ENCODE peak calls at places on chromosomes 11 and 22, in six cellular contexts. Q is right cardiac atrium, K is spleen, J is colonic mucosa, X is BJ, C is thoracic aorta. P is an unnamed sample.

GRCh38 chr11:70694371-70694770 is 296.0 kb downstream of the CTTN start:
- DNase-seq in K (peak), X (no peak), Q (peak), C (no peak), J (no peak), P (no peak)

GRCh38 chr22:36737776-36738175 is 34.2 kb upstream of the CACNG2 start:
- DNase-seq in J (peak), Q (peak), X (no peak), K (peak), C (no peak), P (no peak)

GRCh38 chr22:43561421-43562178 is 149.8 kb downstream of the MPPED1 start:
- DNase-seq in X (no peak), Q (no peak), C (no peak), K (no peak), J (no peak), P (no peak)

GRCh38 chr11:2207773-2208621 is 36.4 kb upstream of the TH start:
- DNase-seq in Q (no peak), J (peak), K (peak), X (no peak), C (no peak), P (no peak)

GRCh38 chr11:12433571-12434061 is 56.2 kb downstream of the PARVA start:
- DNase-seq in X (peak), K (no peak), C (no peak), Q (no peak), J (no peak), P (peak)

GRCh38 chr11:44621140-44621681 is 55.7 kb downstream of the CD82 start:
- DNase-seq in C (peak), Q (peak), X (no peak), J (peak), K (peak), P (no peak)

GRCh38 chr11:3684129-3684685 is 13.0 kb upstream of the CHRNA10 start:
- DNase-seq in J (no peak), K (no peak), Q (no peak), X (no peak), C (no peak), P (no peak)

GRCh38 chr11:80034801-80035200 is 594.0 kb upstream of the TENM4 start:
- DNase-seq in K (no peak), J (no peak), Q (no peak), C (no peak), X (no peak), P (no peak)

GRCh38 chr22:38031491-38031890 is 25.7 kb upstream of the PICK1 start:
- DNase-seq in K (no peak), C (no peak), X (no peak), Q (peak), J (no peak), P (no peak)

GRCh38 chr11:46298699-46299424 is 21.4 kb downstream of the CREB3L1 start:
- DNase-seq in X (peak), Q (no peak), J (no peak), C (no peak), K (no peak), P (no peak)

GRCh38 chr11:77510095-77510494 is 36.2 kb upstream of the PAK1 start:
- DNase-seq in J (no peak), Q (no peak), X (no peak), C (no peak), K (no peak), P (no peak)

GRCh38 chr11:85827768-85828639 is 17.1 kb upstream of the SYTL2 start:
- DNase-seq in Q (no peak), C (no peak), J (no peak), X (peak), K (no peak), P (peak)

GRCh38 chr22:18085188-18085587 is 7.4 kb downstream of the PEX26 start:
- DNase-seq in Q (no peak), J (peak), C (no peak), K (no peak), X (no peak), P (no peak)

GRCh38 chr11:128324531-128325141 is 262.7 kb downstream of the ETS1 start:
- DNase-seq in C (no peak), X (no peak), J (no peak), K (peak), Q (no peak), P (no peak)

GRCh38 chr11:61152816-61153592 is 8.2 kb downstream of the VPS37C start:
- DNase-seq in J (no peak), K (peak), C (no peak), Q (no peak), X (peak), P (no peak)

GRCh38 chr11:102317768-102318103 is 452 bp downstream of the BIRC3 start:
- DNase-seq in C (no peak), Q (no peak), X (no peak), J (no peak), K (no peak), P (no peak)

GRCh38 chr11:12706531-12707499 is 32.6 kb downstream of the TEAD1 start:
- DNase-seq in C (no peak), K (no peak), J (peak), X (no peak), Q (peak), P (no peak)

GRCh38 chr22:37259540-37260029 is 15.5 kb upstream of the RAC2 start:
- DNase-seq in J (no peak), Q (no peak), X (no peak), C (no peak), K (peak), P (no peak)

GRCh38 chr11:20213790-20214189 is 53.5 kb upstream of the DBX1 start:
- DNase-seq in J (no peak), X (no peak), Q (no peak), C (no peak), K (no peak), P (no peak)

GRCh38 chr11:19551454-19551853 is 161.2 kb upstream of the NAV2 start:
- DNase-seq in K (no peak), Q (no peak), J (no peak), C (no peak), X (no peak), P (no peak)

GRCh38 chr11:10197091-10197490 is 96.9 kb downstream of the SBF2 start:
- DNase-seq in K (no peak), Q (no peak), J (no peak), C (no peak), X (peak), P (no peak)

GRCh38 chr11:75786101-75786736 is 17.6 kb downstream of the DGAT2 start:
- DNase-seq in J (peak), X (no peak), Q (no peak), C (no peak), K (peak), P (no peak)

GRCh38 chr11:130178992-130179391 is 19.4 kb downstream of the ST14 start:
- DNase-seq in X (no peak), C (no peak), Q (no peak), J (no peak), K (no peak), P (no peak)

GRCh38 chr11:61148016-61148640 is 13.1 kb downstream of the VPS37C start:
- DNase-seq in J (no peak), C (no peak), K (peak), Q (no peak), X (no peak), P (no peak)

GRCh38 chr11:14259870-14260269 is 99.1 kb downstream of the RRAS2 start:
- DNase-seq in C (no peak), Q (no peak), J (peak), X (no peak), K (no peak), P (no peak)

GRCh38 chr11:8237453-8237852 is 26.2 kb downstream of the LMO1 start:
- DNase-seq in C (no peak), X (no peak), J (no peak), K (peak), Q (no peak), P (no peak)

GRCh38 chr11:13287026-13287425 is 9.4 kb downstream of the BMAL1 start:
- DNase-seq in K (no peak), Q (no peak), C (no peak), J (no peak), X (no peak), P (no peak)

GRCh38 chr11:8263769-8264410 is at the start of gene LMO1:
- DNase-seq in Q (peak), C (peak), J (peak), K (peak), X (no peak), P (peak)

GRCh38 chr11:12786891-12787290 is 112.7 kb downstream of the TEAD1 start:
- DNase-seq in K (no peak), Q (no peak), J (no peak), X (no peak), C (no peak), P (no peak)

GRCh38 chr11:66216911-66217310 is 51.5 kb upstream of the RAB1B start:
- DNase-seq in K (no peak), Q (no peak), J (no peak), C (no peak), X (no peak), P (no peak)

GRCh38 chr11:34234086-34234740 is 123.6 kb downstream of the ABTB2 start:
- DNase-seq in X (no peak), K (no peak), J (peak), C (no peak), Q (peak), P (no peak)

GRCh38 chr22:46614070-46614931 is 5.9 kb upstream of the GRAMD4 start:
- DNase-seq in Q (peak), J (no peak), C (no peak), K (peak), X (no peak), P (no peak)
- H3K4me3 ChIP-seq in Q (no peak), J (peak), C (peak), K (peak), X (no peak), P (no peak)

GRCh38 chr11:68003846-68004550 is at the start of gene UNC93B1:
- DNase-seq in Q (peak), C (peak), J (peak), K (peak), X (no peak), P (no peak)

GRCh38 chr11:67999704-68000103 is 4.2 kb downstream of the UNC93B1 start:
- DNase-seq in K (no peak), Q (peak), C (no peak), J (no peak), X (no peak), P (no peak)

GRCh38 chr11:68002943-68003845 is 703 bp downstream of the UNC93B1 start:
- DNase-seq in X (no peak), K (peak), C (no peak), Q (peak), J (peak), P (no peak)

GRCh38 chr11:68004551-68005335 is 846 bp upstream of the UNC93B1 start:
- DNase-seq in Q (no peak), K (no peak), J (no peak), C (no peak), X (no peak), P (no peak)

GRCh38 chr11:68002575-68002942 is 1.3 kb downstream of the UNC93B1 start:
- DNase-seq in K (peak), Q (peak), C (no peak), X (no peak), J (no peak), P (no peak)
- H3K4me3 ChIP-seq in K (peak), Q (no peak), C (peak), X (peak), J (peak), P (no peak)

GRCh38 chr22:33570110-33570509 is 350.2 kb downstream of the LARGE1 start:
- DNase-seq in Q (no peak), X (no peak), K (no peak), C (no peak), J (no peak), P (no peak)

GRCh38 chr22:33575041-33575440 is 345.2 kb downstream of the LARGE1 start:
- DNase-seq in Q (no peak), C (no peak), K (no peak), X (no peak), J (no peak), P (no peak)

GRCh38 chr22:33569547-33569946 is 350.7 kb downstream of the LARGE1 start:
- DNase-seq in C (no peak), J (no peak), X (no peak), Q (no peak), K (no peak), P (no peak)

GRCh38 chr22:33576205-33576604 is 344.1 kb downstream of the LARGE1 start:
- DNase-seq in Q (no peak), C (no peak), J (no peak), X (no peak), K (no peak), P (no peak)

GRCh38 chr22:33573479-33573878 is 346.8 kb downstream of the LARGE1 start:
- DNase-seq in Q (no peak), K (no peak), X (no peak), J (no peak), C (no peak), P (no peak)
- H3K4me3 ChIP-seq in Q (no peak), K (no peak), X (no peak), J (no peak), C (no peak), P (no peak)

GRCh38 chr22:44783091-44783490 is 30.7 kb downstream of the ARHGAP8 start:
- DNase-seq in C (no peak), K (peak), J (no peak), X (no peak), Q (no peak), P (no peak)
- H3K4me3 ChIP-seq in C (no peak), K (no peak), J (no peak), X (no peak), Q (no peak), P (no peak)

GRCh38 chr11:6746626-6747025 is 25.1 kb downstream of the OR2AG2 start:
- DNase-seq in X (no peak), C (no peak), J (no peak), Q (no peak), K (no peak), P (no peak)
- H3K4me3 ChIP-seq in X (no peak), C (peak), J (peak), Q (peak), K (peak), P (no peak)

GRCh38 chr11:72871089-72871488 is 56.9 kb downstream of the ATG16L2 start:
- DNase-seq in J (no peak), Q (no peak), K (no peak), X (no peak), C (no peak), P (no peak)

GRCh38 chr11:72875736-72876135 is 61.5 kb downstream of the ATG16L2 start:
- DNase-seq in C (no peak), Q (no peak), J (no peak), K (no peak), X (no peak), P (no peak)

GRCh38 chr11:72872012-72872411 is 57.8 kb downstream of the ATG16L2 start:
- DNase-seq in J (no peak), K (no peak), C (no peak), Q (no peak), X (no peak), P (no peak)

DNA sequence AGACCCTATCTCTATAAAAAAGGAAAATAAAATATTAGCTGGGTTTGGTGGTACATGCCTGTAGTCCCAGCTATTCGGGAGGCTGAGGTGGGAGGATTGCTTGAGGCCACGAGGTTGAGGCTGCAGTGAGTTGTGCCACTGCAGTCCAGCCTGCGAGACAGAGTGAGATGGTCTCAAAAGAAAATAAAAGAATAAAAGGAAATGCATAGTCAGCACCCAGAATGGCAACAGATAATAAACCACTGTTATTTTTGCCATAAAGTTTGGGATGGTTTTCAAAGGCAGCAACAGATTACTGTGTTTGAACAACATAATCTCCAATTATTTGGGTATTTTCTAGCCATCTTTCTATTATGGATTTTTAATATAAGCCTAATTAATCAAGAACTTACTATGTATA is 61.9 kb downstream of the ATG16L2 start:
- DNase-seq in C (no peak), K (no peak), Q (no peak), X (no peak), J (no peak), P (no peak)
- H3K4me3 ChIP-seq in C (no peak), K (no peak), Q (no peak), X (no peak), J (no peak), P (no peak)

GRCh38 chr11:17735823-17736772 is 1.5 kb downstream of the KCNC1 start:
- DNase-seq in J (no peak), K (peak), X (no peak), Q (no peak), C (no peak), P (no peak)
- H3K4me3 ChIP-seq in J (no peak), K (no peak), X (no peak), Q (no peak), C (no peak), P (no peak)

GRCh38 chr22:47174096-47174495 is 411.6 kb downstream of the TBC1D22A start:
- DNase-seq in J (no peak), C (no peak), Q (peak), K (peak), X (no peak), P (no peak)
- H3K4me3 ChIP-seq in J (no peak), C (no peak), Q (no peak), K (no peak), X (no peak), P (no peak)

GRCh38 chr11:110356769-110357671 is 60.6 kb upstream of the RDX start:
- DNase-seq in C (no peak), Q (no peak), J (no peak), X (peak), K (no peak), P (no peak)
- H3K4me3 ChIP-seq in C (no peak), Q (no peak), J (no peak), X (no peak), K (no peak), P (no peak)

GRCh38 chr22:50202130-50202671 is 1.4 kb downstream of the SELENOO start:
- DNase-seq in Q (peak), X (no peak), K (no peak), J (no peak), C (no peak), P (no peak)
- H3K4me3 ChIP-seq in Q (peak), X (peak), K (peak), J (peak), C (peak), P (peak)